ENCODE peak calls at places on chromosomes 6 and 20, in nine cellular contexts. K is heart left ventricle, F is tibial nerve, L is transverse colon, M is testis, B is uterus, X is body of pancreas, D is spleen, A is Peyer's patch. J is an unnamed sample. For H3K27me3, the result is how much of the 10 kb centered on the place peaks cover.

GRCh38 chr6:73581293-73581692 is 60.5 kb upstream of the EEF1A1 start:
- DNase-seq in A (no peak), F (no peak), K (no peak), X (no peak), B (no peak), L (no peak), D (no peak), M (no peak), J (no peak)

GRCh38 chr20:48326868-48327267 is 500.9 kb downstream of the PREX1 start:
- DNase-seq in K (no peak), M (peak), F (no peak), L (no peak), B (no peak), X (no peak), A (no peak), D (no peak), J (no peak)

GRCh38 chr6:56749632-56750151 is 107.0 kb upstream of the DST start:
- DNase-seq in L (no peak), M (no peak), D (no peak), K (no peak), A (no peak), X (no peak), B (no peak), F (no peak), J (no peak)

GRCh38 chr20:61448396-61448795 is 196.3 kb downstream of the CDH4 start:
- DNase-seq in X (no peak), A (no peak), M (no peak), B (no peak), K (no peak), F (no peak), D (no peak), L (no peak), J (no peak)

GRCh38 chr20:25079171-25079570 is 2.8 kb downstream of the VSX1 start:
- DNase-seq in K (no peak), B (no peak), L (peak), F (no peak), M (no peak), X (no peak), D (no peak), A (no peak), J (no peak)

GRCh38 chr6:152170702-152171667 is 363.5 kb downstream of the ESR1 start:
- DNase-seq in A (no peak), L (no peak), X (no peak), B (no peak), K (no peak), F (no peak), M (no peak), D (no peak), J (no peak)

GRCh38 chr6:148329568-148330299 is 12.9 kb upstream of the SASH1 start:
- DNase-seq in L (no peak), B (no peak), K (no peak), F (no peak), D (no peak), X (no peak), M (no peak), A (no peak), J (no peak)

GRCh38 chr6:137313928-137314855 is 95.0 kb upstream of the IFNGR1 start:
- DNase-seq in A (peak), X (peak), D (peak), F (peak), L (peak), K (peak), M (peak), B (peak), J (peak)

GRCh38 chr20:10665027-10665561 is 8.7 kb downstream of the JAG1 start:
- DNase-seq in K (no peak), F (no peak), L (no peak), X (no peak), M (peak), D (no peak), A (no peak), B (no peak), J (no peak)

GRCh38 chr6:43442935-43443334 is 12.4 kb downstream of the DLK2 start:
- DNase-seq in X (no peak), D (no peak), A (no peak), L (no peak), B (no peak), K (no peak), M (no peak), F (no peak), J (no peak)

GRCh38 chr20:45821942-45822341 is 5.2 kb downstream of the TNNC2 start:
- DNase-seq in L (peak), X (no peak), F (no peak), A (no peak), K (no peak), B (no peak), M (no peak), D (no peak), J (no peak)

GRCh38 chr6:1770435-1770843 is 160.7 kb downstream of the FOXC1 start:
- DNase-seq in B (no peak), M (no peak), F (no peak), D (no peak), A (no peak), L (no peak), K (no peak), X (no peak), J (no peak)

GRCh38 chr6:122289721-122290501 is 109.5 kb upstream of the HSF2 start:
- DNase-seq in L (no peak), X (no peak), D (no peak), K (no peak), F (no peak), M (no peak), A (no peak), B (no peak), J (no peak)

GRCh38 chr6:1335367-1336037 is 23.6 kb downstream of the FOXQ1 start:
- DNase-seq in D (no peak), L (peak), B (no peak), M (no peak), X (peak), F (no peak), A (peak), K (peak), J (no peak)

GRCh38 chr6:17012421-17013225 is 89.2 kb upstream of the STMND1 start:
- DNase-seq in F (no peak), A (no peak), L (peak), B (peak), K (no peak), D (no peak), M (peak), X (no peak), J (peak)

GRCh38 chr6:158028421-158028820 is 46.8 kb downstream of the SYNJ2 start:
- DNase-seq in K (no peak), D (peak), M (no peak), F (no peak), X (peak), B (no peak), L (no peak), A (no peak), J (no peak)

GRCh38 chr6:150686566-150686965 is 86.9 kb downstream of the PLEKHG1 start:
- DNase-seq in B (no peak), F (no peak), D (peak), L (no peak), X (no peak), K (no peak), M (peak), A (no peak), J (no peak)

GRCh38 chr6:44003345-44004061 is 123.7 kb downstream of the MRPL14 start:
- DNase-seq in B (no peak), L (no peak), K (peak), X (peak), A (peak), M (no peak), D (peak), F (no peak), J (no peak)

GRCh38 chr20:53736757-53737403 is 143.2 kb upstream of the ZNF217 start:
- DNase-seq in B (no peak), A (no peak), D (no peak), X (no peak), K (no peak), L (no peak), F (no peak), M (no peak), J (no peak)

GRCh38 chr6:97524846-97525245 is 241.8 kb upstream of the MMS22L start:
- DNase-seq in A (no peak), K (no peak), F (no peak), B (no peak), L (no peak), M (no peak), D (peak), X (no peak), J (no peak)

GRCh38 chr6:87473419-87473903 is 687 bp downstream of the SLC35A1 start:
- DNase-seq in F (peak), D (no peak), M (peak), L (peak), X (no peak), A (no peak), B (no peak), K (no peak), J (no peak)

GRCh38 chr6:113825776-113826175 is 31.4 kb upstream of the MARCKS start:
- DNase-seq in M (peak), D (no peak), K (peak), F (peak), A (peak), L (peak), B (peak), X (peak), J (peak)

GRCh38 chr6:47457370-47457769 is 20.2 kb upstream of the CD2AP start:
- DNase-seq in F (no peak), L (no peak), D (no peak), X (no peak), A (no peak), M (no peak), K (no peak), B (no peak), J (no peak)

GRCh38 chr6:6699741-6700367 is 111.3 kb downstream of the LY86 start:
- DNase-seq in M (peak), X (peak), K (peak), D (no peak), B (peak), F (peak), L (peak), A (peak), J (peak)
- TF ChIP-seq POLR2A in M (no peak), X (no peak), K (no peak), D (no peak), B (no peak), F (no peak), L (no peak), A (no peak), J (no peak)

GRCh38 chr6:37611516-37611915 is 86.2 kb downstream of the MDGA1 start:
- DNase-seq in M (no peak), L (no peak), X (no peak), A (no peak), D (no peak), F (no peak), B (no peak), K (no peak), J (no peak)

GRCh38 chr6:37603284-37603683 is 94.4 kb downstream of the MDGA1 start:
- DNase-seq in X (no peak), A (no peak), F (no peak), L (no peak), D (no peak), B (no peak), K (no peak), M (no peak), J (no peak)

GRCh38 chr6:37607949-37608348 is 89.7 kb downstream of the MDGA1 start:
- DNase-seq in K (no peak), A (no peak), B (no peak), L (no peak), M (no peak), F (no peak), X (no peak), D (no peak), J (no peak)

GRCh38 chr6:37612475-37612874 is 85.2 kb downstream of the MDGA1 start:
- DNase-seq in X (no peak), B (no peak), L (no peak), M (no peak), D (no peak), F (no peak), K (no peak), A (no peak), J (peak)

DNA sequence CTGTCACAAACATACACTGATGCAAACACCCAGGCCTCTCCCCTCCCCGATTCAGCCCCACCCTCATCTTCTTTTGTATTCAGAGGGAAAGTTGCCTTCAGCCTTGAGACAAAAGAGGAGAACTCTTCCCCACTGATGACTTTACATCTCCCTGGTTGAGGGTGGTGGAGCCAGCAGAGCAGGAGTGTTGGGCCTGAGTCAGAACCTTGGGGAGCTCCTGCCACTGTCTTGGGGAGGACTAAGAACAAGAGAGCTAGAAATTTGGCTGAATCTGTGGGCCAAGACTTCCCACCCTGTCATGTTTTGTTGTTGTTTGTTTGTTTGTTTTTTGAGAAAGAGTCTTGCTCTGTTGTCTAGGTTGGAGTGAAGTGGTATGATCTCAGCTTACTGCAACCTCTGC is 89.1 kb downstream of the MDGA1 start:
- DNase-seq in K (no peak), L (no peak), X (no peak), D (no peak), B (no peak), A (no peak), M (no peak), F (no peak), J (peak)
- H3K27me3 ChIP-seq in K (under half), L (under half), X (under half), D (under half), B (under half), A (under half), M (under half), F (under half), J (under half)

GRCh38 chr6:98946266-98946817 is 1.4 kb downstream of the FBXL4 start:
- DNase-seq in F (no peak), M (no peak), K (no peak), A (no peak), D (no peak), B (no peak), X (no peak), L (no peak), J (no peak)
- H3K27ac ChIP-seq in F (peak), M (no peak), K (no peak), A (no peak), D (no peak), B (peak), X (no peak), L (peak), J (peak)

GRCh38 chr6:109093732-109094131 is 914 bp downstream of the SESN1 start:
- DNase-seq in D (no peak), L (no peak), F (no peak), B (no peak), A (no peak), M (no peak), X (no peak), K (no peak), J (no peak)

GRCh38 chr6:109096198-109096597 is 891 bp downstream of the CEP57L1 start:
- DNase-seq in F (no peak), D (no peak), B (no peak), A (no peak), M (no peak), K (no peak), X (no peak), L (no peak), J (no peak)

GRCh38 chr6:109094351-109095035 is at the start of gene SESN1:
- DNase-seq in M (peak), D (peak), A (peak), L (peak), B (peak), F (peak), X (peak), K (peak), J (peak)

GRCh38 chr6:109095821-109096084 is 446 bp downstream of the CEP57L1 start:
- DNase-seq in F (no peak), B (no peak), D (no peak), X (no peak), L (no peak), M (no peak), K (no peak), A (no peak), J (no peak)

DNA sequence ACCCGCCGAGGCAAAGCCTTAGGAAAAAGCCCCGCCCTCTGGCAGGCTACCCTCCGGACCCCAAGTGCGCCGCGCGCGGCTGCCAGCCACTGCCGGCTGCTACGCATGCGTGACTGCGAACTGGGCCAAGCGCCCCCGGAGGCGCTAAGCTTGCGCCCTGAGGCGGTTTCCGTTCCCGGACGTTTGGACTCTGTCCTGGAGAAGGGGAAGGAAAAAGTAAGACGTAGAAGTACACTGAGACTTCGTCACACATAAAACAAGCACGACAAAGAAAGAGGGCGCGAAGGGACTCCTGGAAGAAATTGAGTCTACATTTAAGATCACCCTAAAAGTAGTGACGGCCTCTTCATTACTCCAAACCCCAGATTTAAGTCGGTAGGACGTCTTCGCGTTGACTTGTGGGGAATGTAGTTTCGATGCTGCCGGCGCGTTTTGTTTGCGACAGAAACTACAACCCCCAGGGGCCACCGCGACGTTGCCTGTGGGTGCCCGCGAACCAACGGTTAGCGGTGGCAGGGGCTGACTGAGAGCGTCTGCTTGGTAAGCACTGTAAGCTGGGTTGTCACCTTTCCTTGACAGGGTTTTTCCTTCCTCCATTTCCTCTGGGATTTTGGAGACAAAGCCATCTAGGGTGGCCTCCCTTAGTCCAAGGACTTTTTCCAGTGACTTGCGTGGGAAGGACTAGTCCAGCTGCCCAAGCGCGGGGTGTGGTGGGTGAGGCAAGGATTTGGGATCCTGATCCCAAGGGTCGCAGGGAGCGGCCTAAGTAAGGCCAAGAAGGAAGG is at the start of gene CEP57L1:
- DNase-seq in D (peak), K (peak), F (peak), X (peak), M (peak), B (peak), A (peak), L (peak), J (peak)
- TF ChIP-seq POLR2A in D (peak), K (peak), F (peak), X (no peak), M (no peak), B (peak), A (peak), L (peak), J (peak)

J was measured in sigmoid colon.